ENCODE peak calls at places on chromosomes 16 and 17, in ten cellular contexts. G, N, U, H, Z, J, M, T, Q and S are unnamed samples.

GRCh38 chr16:72380283-72380682 is 208.3 kb upstream of the PMFBP1 start:
- DNase-seq in N (no peak), J (no peak), M (no peak), G (no peak), Z (no peak), H (no peak), T (no peak), U (no peak), Q (no peak), S (no peak)

GRCh38 chr16:85554114-85554790 is 58.9 kb upstream of the GSE1 start:
- DNase-seq in H (peak; percentile 73), Q (peak; percentile 94), M (peak; percentile 81), Z (peak; percentile 66), J (peak; percentile 80), N (no peak), T (peak; percentile 75), G (peak; percentile 83), U (peak; percentile 80), S (peak; percentile 66)

GRCh38 chr17:42544874-42545283 is 7.8 kb upstream of the HSD17B1 start:
- DNase-seq in H (no peak), Z (no peak), M (peak; percentile 65), J (no peak), N (no peak), Q (no peak), U (no peak), T (no peak), G (no peak), S (no peak)

GRCh38 chr16:2471016-2471652 is at the start of gene NTN3:
- DNase-seq in T (no peak), U (no peak), J (no peak), M (peak; percentile 65), Z (no peak), H (no peak), N (no peak), G (no peak), Q (no peak), S (no peak)

GRCh38 chr16:72301416-72302048 is 129.6 kb upstream of the PMFBP1 start:
- DNase-seq in G (no peak), N (no peak), Z (no peak), Q (no peak), T (no peak), M (no peak), J (no peak), H (no peak), U (no peak), S (no peak)

GRCh38 chr16:17194190-17194780 is 276.5 kb downstream of the XYLT1 start:
- DNase-seq in M (no peak), J (peak; percentile 24), Z (peak; percentile 78), T (peak; percentile 40), N (peak; percentile 58), G (peak; percentile 65), H (peak; percentile 46), U (peak; percentile 16), Q (peak; percentile 83), S (peak; percentile 38)

GRCh38 chr16:56477096-56477878 is 25.9 kb downstream of the OGFOD1 start:
- DNase-seq in T (peak; percentile 69), N (no peak), Q (no peak), Z (no peak), J (peak; percentile 46), G (no peak), H (no peak), U (peak; percentile 93), M (no peak), S (no peak)

GRCh38 chr16:1918890-1919679 is 870 bp upstream of the HS3ST6 start:
- DNase-seq in Z (no peak), G (no peak), U (no peak), H (no peak), T (no peak), N (no peak), J (no peak), M (no peak), Q (no peak), S (no peak)

GRCh38 chr16:56288019-56288418 is 96.7 kb downstream of the GNAO1 start:
- DNase-seq in N (no peak), H (no peak), G (no peak), M (no peak), T (no peak), U (no peak), Q (no peak), Z (peak; percentile 30), J (no peak), S (no peak)

DNA sequence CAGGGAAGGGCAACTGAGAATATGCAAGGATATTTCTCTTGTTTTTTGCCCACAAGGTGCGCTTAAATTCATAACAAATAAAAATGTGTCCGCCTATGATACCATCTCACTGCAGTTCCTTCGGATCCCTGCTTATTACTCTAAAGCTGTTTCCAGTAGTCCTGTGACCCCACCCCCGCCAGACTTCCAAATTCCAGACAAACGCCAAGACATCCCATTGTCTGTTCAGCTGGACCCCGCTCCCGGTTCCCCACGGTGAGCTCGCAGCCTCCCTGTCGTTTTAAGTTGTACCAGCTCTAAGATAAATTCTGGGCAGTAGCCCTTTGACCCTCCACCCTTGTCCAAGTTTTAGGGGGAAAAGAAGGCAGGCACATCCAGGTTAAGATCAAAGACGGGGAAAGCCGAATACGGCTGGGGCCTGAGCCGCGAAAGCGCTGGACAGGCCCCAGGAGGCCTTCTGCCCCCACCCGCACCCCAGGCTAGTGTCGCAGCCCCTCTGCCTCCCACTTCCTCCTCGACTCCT is 614 bp downstream of the ARL6IP1 start:
- DNase-seq in Q (no peak), H (no peak), N (no peak), U (no peak), G (peak; percentile 17), Z (no peak), T (no peak), J (no peak), M (no peak), S (no peak)
- H3K36me3 ChIP-seq in Q (no peaks in the 10 kb centered on the region), H (peaks cover 26% of the 10 kb centered on the region), N (no peaks in the 10 kb centered on the region), U (no peaks in the 10 kb centered on the region), G (no peaks in the 10 kb centered on the region), Z (no peaks in the 10 kb centered on the region), T (no peaks in the 10 kb centered on the region), J (peaks cover 37% of the 10 kb centered on the region), M (no peaks in the 10 kb centered on the region), S (no peaks in the 10 kb centered on the region)

GRCh38 chr16:89860747-89861304 is 12.6 kb upstream of the TCF25 start:
- DNase-seq in Z (peak; percentile 76), G (peak; percentile 78), M (no peak), T (peak; percentile 46), Q (peak; percentile 86), J (peak; percentile 51), U (peak; percentile 17), N (peak; percentile 67), H (peak; percentile 54), S (peak; percentile 50)

GRCh38 chr16:89861648-89862047 is 11.7 kb upstream of the TCF25 start:
- DNase-seq in M (no peak), Q (no peak), G (no peak), N (no peak), H (no peak), T (no peak), Z (no peak), U (no peak), J (no peak), S (no peak)

GRCh38 chr16:89862732-89863131 is 10.7 kb upstream of the TCF25 start:
- DNase-seq in H (no peak), M (no peak), J (no peak), G (no peak), Z (no peak), N (no peak), T (no peak), U (no peak), Q (no peak), S (no peak)

GRCh38 chr16:89864421-89864820 is 9.0 kb upstream of the TCF25 start:
- DNase-seq in H (no peak), G (no peak), N (no peak), T (no peak), Q (no peak), U (peak; percentile 13), Z (no peak), M (no peak), J (peak; percentile 21), S (no peak)

DNA sequence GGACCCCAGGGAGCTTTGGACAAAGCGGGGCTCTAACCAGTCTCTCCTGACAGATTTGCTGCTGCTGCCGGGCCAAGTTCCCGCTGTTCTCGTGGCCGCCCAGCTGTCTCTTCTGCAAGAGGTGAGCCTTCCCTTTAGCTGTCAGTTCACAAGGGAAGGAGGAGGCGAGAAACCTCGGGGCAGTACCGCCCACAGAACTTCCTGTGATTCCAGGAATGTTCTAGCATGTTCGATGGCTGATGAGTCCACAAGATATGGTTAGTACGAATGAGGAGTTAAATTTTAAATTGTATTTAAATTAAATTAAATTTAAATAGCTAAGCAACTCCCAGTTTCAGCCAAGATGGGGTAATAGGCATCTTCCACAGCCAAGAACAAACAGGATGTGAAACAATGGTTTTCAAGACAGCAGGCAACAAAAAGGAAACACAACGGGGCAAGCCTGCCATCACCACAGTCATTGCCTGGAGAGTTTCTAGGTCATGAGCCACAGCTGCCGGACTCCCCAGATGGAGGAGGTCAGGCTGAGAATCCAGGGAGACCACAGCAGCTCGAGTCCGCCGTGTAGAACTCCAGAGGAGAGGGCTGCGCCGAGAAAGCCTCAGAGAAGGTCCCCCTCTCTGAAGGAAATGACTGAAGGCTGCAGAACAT is 9.5 kb upstream of the TCF25 start:
- DNase-seq in U (peak; percentile 40), Q (peak; percentile 66), J (no peak), H (peak; percentile 53), M (no peak), Z (no peak), G (peak; percentile 46), N (no peak), T (no peak), S (no peak)
- H3K27ac ChIP-seq in U (no peak overlapping the region), Q (peak overlapping the region; percentile 75), J (no peak overlapping the region), H (peak overlapping the region; percentile 65), M (peak overlapping the region; percentile 69), Z (peak overlapping the region; percentile 57), G (peak overlapping the region; percentile 59), N (no peak overlapping the region), T (peak overlapping the region; percentile 88), S (peak overlapping the region; percentile 32)

GRCh38 chr17:40555296-40556190 is 9.7 kb downstream of the CCR7 start:
- DNase-seq in M (no peak), G (no peak), Z (no peak), N (peak; percentile 40), Q (peak; percentile 46), H (no peak), T (peak; percentile 11), U (no peak), J (no peak), S (peak; percentile 13)
- TF ChIP-seq POLR2A in M (no peak), G (no peak), Z (no peak), N (no peak), Q (no peak), H (no peak), T (no peak), U (no peak), J (no peak), S (no peak)

DNA sequence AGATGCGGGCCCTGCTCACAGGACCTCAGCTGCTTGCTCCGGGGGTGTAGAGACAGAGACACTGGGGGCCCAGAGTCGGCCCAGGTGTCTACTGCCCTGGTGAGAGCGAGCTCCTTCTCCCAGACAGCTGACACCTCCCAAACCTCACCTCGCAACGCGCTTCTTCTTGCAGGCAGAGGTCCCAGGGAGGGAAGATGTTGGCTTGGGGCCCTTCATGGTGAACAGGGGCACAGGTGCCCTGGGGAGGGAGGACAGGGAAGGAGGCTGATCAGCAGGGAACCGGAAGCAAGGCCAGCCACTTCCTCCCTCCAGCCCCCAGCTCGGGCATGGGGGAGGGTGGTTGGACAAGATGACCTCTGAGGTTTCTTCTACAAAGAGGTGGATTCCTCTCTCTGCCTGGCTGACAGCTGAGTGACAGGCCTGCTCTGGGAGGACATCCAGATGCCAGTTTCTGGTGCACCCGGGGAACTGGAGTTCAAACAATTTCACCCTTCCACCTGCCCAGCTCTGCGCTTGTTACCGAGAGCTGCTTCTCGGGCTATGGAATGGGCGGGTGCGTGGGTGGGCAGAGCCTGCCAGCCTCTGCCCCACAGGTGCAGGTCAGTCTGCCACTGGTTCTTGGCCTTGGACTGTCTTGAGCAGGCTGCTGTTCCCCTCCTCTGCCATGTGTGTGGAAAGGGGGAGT is 11.7 kb upstream of the GFAP start:
- DNase-seq in U (no peak), N (no peak), G (peak; percentile 4), J (no peak), M (no peak), Q (no peak), T (no peak), H (no peak), Z (no peak), S (no peak)
- H3K36me3 ChIP-seq in U (peaks cover 12% of the 10 kb centered on the region), N (no peaks in the 10 kb centered on the region), G (no peaks in the 10 kb centered on the region), J (peaks cover 61% of the 10 kb centered on the region), M (no peaks in the 10 kb centered on the region), Q (no peaks in the 10 kb centered on the region), T (no peaks in the 10 kb centered on the region), H (peaks cover 8% of the 10 kb centered on the region), Z (no peaks in the 10 kb centered on the region), S (no peaks in the 10 kb centered on the region)